ENCODE peak calls at places on chromosomes 6 and 20, in eight cellular contexts. E, Q, J, Z, N, U, Y and T are unnamed samples.

GRCh38 chr6:134908906-134909516 is 40.9 kb downstream of the ALDH8A1 start:
- DNase-seq in E (no peak), Q (peak), J (peak), Z (peak), N (peak), U (no peak), Y (peak), T (peak)

GRCh38 chr6:21665436-21666199 is 72.1 kb downstream of the SOX4 start:
- DNase-seq in E (no peak), Q (no peak), J (no peak), Z (no peak), N (no peak), U (no peak), Y (peak), T (no peak)

GRCh38 chr6:135002229-135002844 is 52.3 kb downstream of the HBS1L start:
- DNase-seq in E (peak), Q (no peak), J (no peak), Z (peak), N (no peak), U (no peak), Y (peak), T (no peak)

GRCh38 chr20:23361108-23361650 is 803 bp upstream of the GZF1 start:
- DNase-seq in E (no peak), Q (no peak), J (peak), Z (peak), N (no peak), U (no peak), Y (peak), T (no peak)

GRCh38 chr20:45968801-45969711 is 2.9 kb downstream of the ZNF335 start:
- DNase-seq in E (no peak), Q (peak), J (no peak), Z (no peak), N (peak), U (no peak), Y (no peak), T (peak)

GRCh38 chr6:75449625-75450206 is 43.9 kb downstream of the FILIP1 start:
- DNase-seq in E (no peak), Q (no peak), J (no peak), Z (no peak), N (no peak), U (no peak), Y (no peak), T (no peak)

GRCh38 chr20:57212890-57213276 is 53.6 kb downstream of the BMP7 start:
- DNase-seq in E (no peak), Q (no peak), J (no peak), Z (no peak), N (no peak), U (no peak), Y (no peak), T (peak)

GRCh38 chr6:140043762-140044378 is 669.4 kb upstream of the CITED2 start:
- DNase-seq in E (no peak), Q (no peak), J (no peak), Z (no peak), N (no peak), U (no peak), Y (no peak), T (no peak)

GRCh38 chr6:39029156-39030011 is 19.2 kb upstream of the GLP1R start:
- DNase-seq in E (peak), Q (peak), J (peak), Z (peak), N (peak), U (no peak), Y (peak), T (no peak)

GRCh38 chr20:44422083-44422482 is 53.6 kb upstream of the TTPAL start:
- DNase-seq in E (no peak), Q (peak), J (no peak), Z (no peak), N (no peak), U (no peak), Y (no peak), T (no peak)

GRCh38 chr6:31609519-31610406 is 5.3 kb upstream of the AIF1 start:
- DNase-seq in E (no peak), Q (no peak), J (no peak), Z (no peak), N (no peak), U (no peak), Y (no peak), T (no peak)

GRCh38 chr6:41185991-41186675 is 14.8 kb downstream of the TREML2 start:
- DNase-seq in E (no peak), Q (no peak), J (no peak), Z (no peak), N (no peak), U (no peak), Y (no peak), T (no peak)

GRCh38 chr6:89411019-89411268 is 1.1 kb downstream of the RRAGD start:
- DNase-seq in E (no peak), Q (no peak), J (peak), Z (no peak), N (no peak), U (no peak), Y (no peak), T (no peak)

GRCh38 chr6:113089056-113089455 is 741.9 kb downstream of the RFPL4B start:
- DNase-seq in E (no peak), Q (no peak), J (no peak), Z (peak), N (no peak), U (no peak), Y (peak), T (no peak)

GRCh38 chr6:17297261-17298080 is 16.3 kb downstream of the RBM24 start:
- DNase-seq in E (no peak), Q (no peak), J (no peak), Z (no peak), N (no peak), U (no peak), Y (no peak), T (no peak)

GRCh38 chr6:35648203-35648602 is 40.5 kb downstream of the FKBP5 start:
- DNase-seq in E (no peak), Q (no peak), J (no peak), Z (no peak), N (no peak), U (no peak), Y (no peak), T (no peak)

GRCh38 chr6:143264996-143265734 is 185.3 kb downstream of the ADAT2 start:
- DNase-seq in E (no peak), Q (no peak), J (no peak), Z (no peak), N (no peak), U (no peak), Y (peak), T (no peak)

GRCh38 chr6:165615629-165616028 is 47.4 kb downstream of the PDE10A start:
- DNase-seq in E (no peak), Q (peak), J (no peak), Z (no peak), N (no peak), U (no peak), Y (peak), T (no peak)

GRCh38 chr20:33868042-33868441 is 56.9 kb downstream of the CHMP4B start:
- DNase-seq in E (no peak), Q (no peak), J (no peak), Z (no peak), N (no peak), U (no peak), Y (no peak), T (no peak)

GRCh38 chr6:53065266-53066058 is at the start of gene FBXO9:
- DNase-seq in E (peak), Q (no peak), J (peak), Z (peak), N (peak), U (peak), Y (peak), T (peak)

GRCh38 chr6:42188406-42188805 is 6.3 kb downstream of the GUCA1B start:
- DNase-seq in E (no peak), Q (no peak), J (no peak), Z (no peak), N (no peak), U (no peak), Y (no peak), T (no peak)

GRCh38 chr6:10404799-10405524 is 9.9 kb downstream of the TFAP2A start:
- DNase-seq in E (no peak), Q (no peak), J (no peak), Z (no peak), N (no peak), U (no peak), Y (no peak), T (no peak)

GRCh38 chr20:50120935-50121693 is 8.2 kb upstream of the UBE2V1 start:
- DNase-seq in E (peak), Q (no peak), J (peak), Z (peak), N (peak), U (peak), Y (peak), T (peak)

GRCh38 chr6:54717849-54718455 is 128.6 kb upstream of the FAM83B start:
- DNase-seq in E (peak), Q (peak), J (peak), Z (peak), N (no peak), U (no peak), Y (peak), T (no peak)

GRCh38 chr20:25320035-25320800 is 70.4 kb downstream of the ABHD12 start:
- DNase-seq in E (no peak), Q (no peak), J (peak), Z (no peak), N (no peak), U (no peak), Y (no peak), T (no peak)

DNA sequence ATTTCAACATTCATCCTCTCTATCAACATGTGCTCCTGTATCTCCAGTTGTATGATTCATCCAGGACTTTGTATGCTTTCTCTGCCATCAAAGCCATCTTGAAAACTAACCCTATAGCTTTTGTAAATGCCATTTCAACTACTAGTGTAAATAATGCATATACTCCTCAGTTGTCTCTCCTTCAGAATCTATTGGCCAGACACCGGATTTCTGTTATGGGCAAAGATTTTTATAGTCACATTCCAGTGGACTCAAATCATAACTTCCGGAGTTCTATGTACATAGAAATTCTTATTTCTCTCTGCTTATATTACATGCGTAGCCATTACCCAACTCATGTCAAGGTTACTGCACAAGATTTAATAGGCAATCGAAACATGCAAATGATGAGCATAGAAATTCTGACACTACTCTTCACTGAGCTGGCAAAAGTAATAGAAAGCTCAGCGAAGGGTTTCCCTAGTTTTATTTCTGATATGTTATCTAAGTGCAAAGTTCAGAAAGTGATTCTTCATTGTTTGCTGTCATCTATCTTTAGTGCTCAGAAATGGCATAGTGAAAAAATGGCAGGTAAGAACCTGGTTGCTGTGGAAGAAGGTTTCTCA is 54.8 kb downstream of the PGM3 start:
- DNase-seq in E (no peak), Q (no peak), J (no peak), Z (no peak), N (no peak), U (no peak), Y (no peak), T (no peak)
- H3K4me3 ChIP-seq in E (no peak), Q (no peak), J (no peak), Z (no peak), N (no peak), U (no peak), Y (no peak), T (no peak)

DNA sequence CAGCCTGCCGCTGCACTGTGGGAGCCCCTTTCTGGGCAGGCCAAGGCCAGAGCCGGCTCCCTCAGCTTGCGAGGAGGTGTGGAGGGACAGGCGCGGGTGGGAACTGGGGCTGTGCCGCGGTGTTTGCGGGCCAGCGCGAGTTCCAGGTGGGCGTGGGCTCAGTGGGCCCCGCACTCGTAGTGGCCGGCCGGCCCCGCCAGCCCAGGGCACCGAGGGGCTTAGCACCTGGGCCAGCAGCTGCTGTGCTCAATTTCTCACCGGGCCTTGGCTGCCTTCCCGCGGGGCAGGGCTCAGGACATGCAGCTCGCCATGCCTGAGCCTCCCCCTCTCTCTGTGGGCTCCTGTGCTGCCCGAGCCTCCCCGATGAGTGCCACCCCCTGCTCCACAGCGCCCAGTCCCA is 388.1 kb downstream of the PHF3 start:
- DNase-seq in E (no peak), Q (no peak), J (no peak), Z (no peak), N (peak), U (no peak), Y (no peak), T (no peak)
- H3K4me3 ChIP-seq in E (no peak), Q (no peak), J (no peak), Z (no peak), N (no peak), U (no peak), Y (no peak), T (no peak)

GRCh38 chr20:61761453-61762207 is 304.1 kb downstream of the TAF4 start:
- DNase-seq in E (no peak), Q (no peak), J (no peak), Z (no peak), N (no peak), U (no peak), Y (no peak), T (peak)
- H3K4me3 ChIP-seq in E (no peak), Q (no peak), J (no peak), Z (no peak), N (no peak), U (no peak), Y (no peak), T (no peak)

GRCh38 chr20:37566590-37567330 is 39.1 kb upstream of the BLCAP start:
- DNase-seq in E (no peak), Q (no peak), J (no peak), Z (no peak), N (no peak), U (no peak), Y (no peak), T (peak)

GRCh38 chr20:37565134-37565811 is 37.6 kb upstream of the BLCAP start:
- DNase-seq in E (no peak), Q (no peak), J (no peak), Z (no peak), N (no peak), U (no peak), Y (no peak), T (peak)

GRCh38 chr20:37564388-37565133 is 36.9 kb upstream of the BLCAP start:
- DNase-seq in E (peak), Q (peak), J (peak), Z (peak), N (peak), U (no peak), Y (peak), T (peak)

GRCh38 chr20:37567671-37568588 is 40.3 kb upstream of the BLCAP start:
- DNase-seq in E (peak), Q (no peak), J (no peak), Z (no peak), N (no peak), U (no peak), Y (peak), T (peak)

DNA sequence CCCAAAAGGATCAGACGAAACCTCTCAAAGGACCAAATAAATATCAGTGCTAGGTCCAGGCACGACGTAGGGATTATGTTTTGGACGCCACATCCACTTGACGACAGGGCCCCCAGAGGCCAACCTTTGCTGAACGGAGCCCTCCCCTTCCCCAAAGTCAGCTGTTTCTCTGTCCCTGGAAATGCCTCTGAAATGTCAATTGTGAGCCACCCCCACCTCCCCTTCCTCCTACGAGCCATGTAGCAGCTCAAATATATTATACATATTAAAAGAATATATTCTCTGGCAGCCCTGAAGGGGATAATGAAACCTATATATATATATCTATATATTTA is 39.6 kb upstream of the BLCAP start:
- DNase-seq in E (peak), Q (no peak), J (no peak), Z (no peak), N (no peak), U (no peak), Y (no peak), T (peak)
- H3K4me3 ChIP-seq in E (no peak), Q (no peak), J (no peak), Z (no peak), N (no peak), U (no peak), Y (no peak), T (no peak)

GRCh38 chr6:70667711-70668498 is at the start of gene SMAP1:
- DNase-seq in E (peak), Q (peak), J (peak), Z (peak), N (peak), U (peak), Y (peak), T (peak)

GRCh38 chr6:70667256-70667710 is 400 bp upstream of the SMAP1 start:
- DNase-seq in E (no peak), Q (no peak), J (no peak), Z (no peak), N (no peak), U (no peak), Y (no peak), T (no peak)

GRCh38 chr6:70668499-70668812 is 773 bp downstream of the SMAP1 start:
- DNase-seq in E (peak), Q (no peak), J (peak), Z (no peak), N (no peak), U (no peak), Y (no peak), T (no peak)

GRCh38 chr6:70669133-70669532 is 1.4 kb downstream of the SMAP1 start:
- DNase-seq in E (no peak), Q (no peak), J (no peak), Z (peak), N (no peak), U (no peak), Y (no peak), T (no peak)

DNA sequence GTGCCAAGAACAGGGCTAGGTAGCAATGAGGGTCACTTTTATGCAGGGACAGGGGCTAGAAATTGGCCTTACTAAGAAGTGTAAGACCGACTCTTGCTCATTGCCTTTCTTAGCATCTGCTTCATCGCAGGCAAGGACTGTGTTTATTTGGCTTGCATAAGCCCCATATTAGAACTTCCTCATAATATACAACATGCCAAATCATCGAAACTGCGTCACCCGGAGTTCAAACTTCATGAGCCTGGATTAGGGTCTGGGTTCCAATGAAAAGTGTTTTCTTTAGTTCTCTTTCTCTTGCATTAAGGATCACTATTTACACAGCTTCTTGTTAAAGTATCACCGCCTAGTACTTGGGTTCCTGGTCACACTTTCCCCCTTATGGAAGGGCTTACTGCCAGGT is 957 bp upstream of the SMAP1 start:
- DNase-seq in E (no peak), Q (no peak), J (no peak), Z (no peak), N (no peak), U (no peak), Y (no peak), T (no peak)
- H3K4me3 ChIP-seq in E (no peak), Q (no peak), J (no peak), Z (peak), N (no peak), U (peak), Y (no peak), T (no peak)

GRCh38 chr20:19735446-19735845 is 22.6 kb upstream of the RIN2 start:
- DNase-seq in E (no peak), Q (peak), J (peak), Z (peak), N (peak), U (no peak), Y (peak), T (peak)
- H3K4me3 ChIP-seq in E (no peak), Q (no peak), J (no peak), Z (no peak), N (no peak), U (no peak), Y (no peak), T (no peak)